ENCODE peak calls at places on chromosomes 4 and X, in seven cellular contexts. B, C, P, N, M, A and E are unnamed samples.

GRCh38 chr4:39036172-39036571 is 4.0 kb upstream of the TMEM156 start:
- DNase-seq in C (no peak), N (no peak), P (no peak), A (no peak), M (no peak), B (no peak), E (no peak)

GRCh38 chr4:33512397-33512796 is 2731.9 kb downstream of the ARAP2 start:
- DNase-seq in C (no peak), P (peak), B (no peak), M (no peak), N (no peak), A (no peak), E (no peak)

GRCh38 chr4:76499461-76499860 is 64.4 kb downstream of the SHROOM3 start:
- DNase-seq in B (no peak), C (no peak), N (no peak), A (no peak), M (no peak), P (no peak), E (no peak)

GRCh38 chrX:153477039-153477438 is 6.7 kb upstream of the HAUS7 start:
- DNase-seq in B (no peak), P (no peak), C (no peak), A (no peak), M (no peak), N (no peak), E (no peak)

GRCh38 chr4:106114284-106114683 is 201.7 kb downstream of the TBCK start:
- DNase-seq in M (no peak), A (no peak), C (no peak), B (no peak), P (no peak), N (no peak), E (no peak)

GRCh38 chr4:183618681-183619080 is 40.3 kb downstream of the RWDD4 start:
- DNase-seq in P (no peak), B (no peak), C (no peak), N (no peak), A (no peak), M (no peak), E (no peak)

GRCh38 chr4:42281324-42282020 is 115.8 kb upstream of the SHISA3 start:
- DNase-seq in B (no peak), C (no peak), A (no peak), N (no peak), M (no peak), P (peak), E (no peak)

GRCh38 chr4:96630839-96631238 is 790.9 kb downstream of the PDHA2 start:
- DNase-seq in P (no peak), N (no peak), A (no peak), C (no peak), M (no peak), B (no peak), E (no peak)

GRCh38 chr4:128275351-128275750 is 12.3 kb downstream of the PGRMC2 start:
- DNase-seq in B (no peak), A (no peak), P (no peak), C (no peak), M (no peak), N (no peak), E (no peak)

GRCh38 chrX:49987651-49988050 is 65.3 kb downstream of the CLCN5 start:
- DNase-seq in P (no peak), N (no peak), C (no peak), B (no peak), M (no peak), A (no peak), E (no peak)

GRCh38 chrX:12007881-12008280 is 130.4 kb upstream of the FRMPD4 start:
- DNase-seq in M (no peak), B (peak), N (no peak), P (no peak), C (no peak), A (no peak), E (no peak)

GRCh38 chr4:142548491-142548890 is 297.6 kb downstream of the INPP4B start:
- DNase-seq in B (no peak), P (no peak), M (no peak), N (no peak), A (no peak), C (no peak), E (no peak)

GRCh38 chr4:48041535-48042137 is 25.1 kb downstream of the NIPAL1 start:
- DNase-seq in A (no peak), N (peak), C (no peak), P (no peak), B (no peak), M (no peak), E (no peak)

GRCh38 chr4:142095886-142096605 is 459.7 kb downstream of the IL15 start:
- DNase-seq in N (no peak), M (no peak), A (no peak), P (no peak), B (peak), C (no peak), E (no peak)

GRCh38 chrX:50726296-50726695 is 87.7 kb downstream of the SHROOM4 start:
- DNase-seq in B (no peak), M (no peak), P (no peak), C (no peak), N (no peak), A (no peak), E (no peak)

GRCh38 chr4:27861381-27861787 is 1000.7 kb downstream of the STIM2 start:
- DNase-seq in P (no peak), M (no peak), A (peak), N (no peak), C (peak), B (no peak), E (no peak)

GRCh38 chr4:88690355-88690754 is 7.3 kb downstream of the NAP1L5 start:
- DNase-seq in B (no peak), A (no peak), P (no peak), M (no peak), C (no peak), N (no peak), E (no peak)

GRCh38 chr4:128056396-128056795 is 4.7 kb upstream of the LARP1B start:
- DNase-seq in B (no peak), M (no peak), C (no peak), P (no peak), A (no peak), N (no peak), E (no peak)

GRCh38 chr4:29304595-29304994 is 1415.6 kb upstream of the PCDH7 start:
- DNase-seq in A (no peak), M (no peak), B (no peak), N (no peak), P (no peak), C (no peak), E (no peak)

GRCh38 chr4:184424993-184425758 is 49.2 kb downstream of the IRF2 start:
- DNase-seq in N (no peak), C (no peak), B (no peak), P (no peak), M (no peak), A (no peak), E (no peak)

GRCh38 chr4:105050896-105051295 is 95.8 kb upstream of the TET2 start:
- DNase-seq in N (no peak), A (no peak), B (no peak), M (no peak), C (no peak), P (no peak), E (no peak)

GRCh38 chrX:39736219-39737211 is 361.2 kb downstream of the BCOR start:
- DNase-seq in B (peak), A (no peak), M (peak), N (peak), P (no peak), C (peak), E (peak)

GRCh38 chrX:126658447-126658846 is 105.8 kb upstream of the DCAF12L1 start:
- DNase-seq in M (no peak), C (no peak), N (no peak), B (no peak), A (no peak), P (no peak), E (no peak)

GRCh38 chr4:164949448-164950118 is 27.9 kb downstream of the TRIM61 start:
- DNase-seq in N (no peak), M (no peak), C (no peak), P (no peak), B (no peak), A (no peak), E (no peak)

GRCh38 chr4:123977623-123978022 is 581.0 kb downstream of the SPRY1 start:
- DNase-seq in P (no peak), N (no peak), C (no peak), A (no peak), M (no peak), B (no peak), E (no peak)

GRCh38 chr4:54585321-54586000 is 72.3 kb upstream of the KIT start:
- DNase-seq in M (no peak), C (no peak), B (no peak), N (no peak), A (no peak), P (no peak), E (no peak)

GRCh38 chr4:159358226-159358625 is 255.3 kb downstream of the RAPGEF2 start:
- DNase-seq in B (no peak), P (no peak), A (no peak), M (no peak), C (no peak), N (no peak), E (no peak)
- TF ChIP-seq POLR2A in B (no peak), P (no peak), A (no peak), M (no peak), C (no peak), N (no peak), E (no peak)

GRCh38 chr4:151657896-151658295 is 102.9 kb downstream of the GATB start:
- DNase-seq in N (no peak), P (no peak), A (no peak), B (no peak), C (no peak), M (no peak), E (no peak)

GRCh38 chr4:151661873-151662272 is 98.9 kb downstream of the GATB start:
- DNase-seq in P (no peak), M (no peak), A (no peak), C (no peak), N (no peak), B (no peak), E (no peak)

GRCh38 chr4:151658959-151659593 is 101.7 kb downstream of the GATB start:
- DNase-seq in M (no peak), P (no peak), C (no peak), A (no peak), N (no peak), B (no peak), E (no peak)

GRCh38 chr4:151660676-151661075 is 100.1 kb downstream of the GATB start:
- DNase-seq in M (no peak), N (no peak), C (no peak), P (no peak), B (no peak), A (no peak), E (no peak)

GRCh38 chr4:151659631-151660030 is 101.2 kb downstream of the GATB start:
- DNase-seq in N (no peak), P (no peak), A (no peak), C (no peak), M (no peak), B (no peak), E (no peak)
- TF ChIP-seq EP300 in N (no peak), P (no peak), A (no peak), C (no peak), M (no peak), B (no peak), E (no peak)

GRCh38 chrX:97314348-97314747 is 430.6 kb downstream of the RPA4 start:
- DNase-seq in A (no peak), M (no peak), N (no peak), C (no peak), P (no peak), B (no peak), E (no peak)

GRCh38 chrX:97320305-97320704 is 436.6 kb downstream of the RPA4 start:
- DNase-seq in M (no peak), B (no peak), P (no peak), C (no peak), N (no peak), A (no peak), E (no peak)

GRCh38 chrX:97310373-97310772 is 426.7 kb downstream of the RPA4 start:
- DNase-seq in P (no peak), C (no peak), B (no peak), A (peak), M (no peak), N (no peak), E (no peak)

GRCh38 chrX:97311066-97311778 is 427.5 kb downstream of the RPA4 start:
- DNase-seq in N (no peak), P (no peak), B (no peak), A (no peak), M (no peak), C (no peak), E (no peak)

DNA sequence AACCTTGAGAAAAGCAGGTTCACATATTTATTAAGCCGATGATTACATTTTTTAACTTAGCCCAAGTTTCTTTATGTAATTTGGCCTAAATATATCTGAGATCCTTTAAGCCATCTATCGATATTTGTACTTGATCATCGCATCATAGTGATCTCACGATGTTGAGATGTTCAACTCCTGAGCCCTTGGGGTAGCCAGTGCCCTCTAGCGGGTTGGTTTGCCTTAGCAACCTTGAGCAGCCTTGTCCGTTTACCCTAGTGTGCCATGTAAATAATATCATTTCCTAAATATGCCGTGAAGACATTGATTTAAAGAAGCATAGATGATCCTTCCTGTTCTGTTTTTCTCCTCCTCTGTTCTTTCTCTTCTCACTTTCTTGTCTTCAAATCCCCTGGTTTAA is 432.2 kb downstream of the RPA4 start:
- DNase-seq in M (no peak), C (no peak), N (no peak), P (no peak), A (peak), B (no peak), E (no peak)
- TF ChIP-seq CTCF in M (no peak), C (no peak), N (no peak), P (peak), A (peak), B (peak), E (no peak)

GRCh38 chr4:145101091-145101490 is 3.0 kb downstream of the ABCE1 start:
- DNase-seq in N (no peak), C (no peak), P (no peak), B (no peak), M (no peak), A (no peak), E (no peak)

GRCh38 chr4:145099653-145100052 is 1.5 kb downstream of the ABCE1 start:
- DNase-seq in B (no peak), M (no peak), A (no peak), N (no peak), C (no peak), P (no peak), E (no peak)

GRCh38 chr4:145098675-145099037 is 545 bp downstream of the ABCE1 start:
- DNase-seq in B (peak), P (no peak), A (no peak), C (no peak), M (no peak), N (peak), E (no peak)

GRCh38 chr4:145097331-145097820 is 620 bp downstream of the ANAPC10 start:
- DNase-seq in A (no peak), M (no peak), P (no peak), C (no peak), B (no peak), N (no peak), E (no peak)

GRCh38 chr4:145097821-145098674 is at the start of the genes ABCE1 and ANAPC10:
- DNase-seq in P (peak), A (peak), C (peak), B (peak), N (peak), M (peak), E (peak)
- TF ChIP-seq POLR2A in P (peak), A (peak), C (no peak), B (peak), N (peak), M (no peak), E (no peak)

GRCh38 chrX:107673933-107674479 is 45.7 kb downstream of the PRPS1 start:
- DNase-seq in B (no peak), N (peak), C (peak), P (peak), A (no peak), M (peak), E (peak)
- TF ChIP-seq EP300 in B (no peak), N (peak), C (peak), P (peak), A (no peak), M (peak), E (peak)

GRCh38 chrX:99914676-99915075 is 495.4 kb downstream of the PCDH19 start:
- DNase-seq in M (no peak), C (no peak), B (no peak), P (no peak), A (no peak), N (no peak), E (no peak)
- TF ChIP-seq CTCF in M (no peak), C (no peak), B (no peak), P (no peak), A (no peak), N (no peak), E (no peak)

GRCh38 chr4:680565-680930 is 6.2 kb downstream of the MYL5 start:
- DNase-seq in B (no peak), C (no peak), N (peak), M (no peak), P (no peak), A (no peak), E (peak)

GRCh38 chr4:681736-682451 is 7.1 kb downstream of the SLC49A3 start:
- DNase-seq in A (no peak), M (no peak), B (no peak), P (no peak), C (peak), N (peak), E (peak)

GRCh38 chr4:679571-680083 is 5.3 kb downstream of the MYL5 start:
- DNase-seq in N (no peak), M (no peak), A (no peak), B (no peak), C (no peak), P (no peak), E (no peak)

GRCh38 chr4:680091-680490 is 5.7 kb downstream of the MYL5 start:
- DNase-seq in N (no peak), P (no peak), A (no peak), C (no peak), B (no peak), M (no peak), E (no peak)

DNA sequence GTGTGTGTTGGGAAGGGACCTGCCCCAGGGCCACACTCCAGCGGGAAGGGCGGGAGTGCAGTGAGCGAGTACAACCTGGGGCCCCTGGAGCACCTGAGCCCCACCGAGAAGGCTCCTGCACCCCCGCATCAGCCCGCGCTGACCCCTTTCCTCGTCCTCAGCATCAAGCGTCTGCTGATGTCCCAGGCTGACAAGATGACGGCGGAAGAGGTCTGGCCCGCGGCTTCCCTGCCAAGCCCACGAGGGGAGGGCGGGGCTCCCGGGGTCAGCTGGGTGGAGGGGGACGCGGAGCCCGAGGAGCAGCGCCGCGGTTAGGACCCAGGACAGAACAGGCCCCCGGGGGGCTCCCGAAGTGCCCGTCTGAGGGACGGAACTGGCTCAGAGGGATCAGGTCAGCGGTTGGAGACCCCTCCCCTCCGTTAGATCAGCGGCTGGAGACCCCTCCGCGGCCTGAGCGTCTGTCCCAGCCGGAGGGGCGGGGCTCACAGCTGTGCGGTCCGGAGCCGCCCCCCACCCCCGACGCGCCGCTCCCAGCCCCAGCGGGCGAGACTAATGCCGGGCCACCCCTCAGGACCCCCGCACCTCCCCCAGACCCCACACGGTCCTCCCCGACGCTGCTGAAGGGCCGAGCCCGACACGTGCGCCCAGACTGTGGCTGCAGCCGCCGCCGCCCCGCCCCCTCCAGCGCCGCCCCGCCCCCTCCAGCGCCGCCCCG is 6.7 kb downstream of the MYL5 start:
- DNase-seq in N (peak), P (no peak), M (no peak), C (peak), A (no peak), B (no peak), E (peak)
- TF ChIP-seq POLR2A in N (peak), P (no peak), M (no peak), C (no peak), A (no peak), B (no peak), E (no peak)

GRCh38 chr4:126338572-126338971 is 1023.8 kb downstream of the FAT4 start:
- DNase-seq in N (no peak), C (no peak), A (no peak), M (no peak), B (no peak), P (no peak), E (no peak)
- TF ChIP-seq EP300 in N (no peak), C (no peak), A (no peak), M (no peak), B (no peak), P (no peak), E (no peak)

GRCh38 chr4:150255610-150256580 is 177.7 kb downstream of the DCLK2 start:
- DNase-seq in N (no peak), M (no peak), P (no peak), C (no peak), B (no peak), A (no peak), E (no peak)

GRCh38 chr4:150257338-150257737 is 179.1 kb downstream of the DCLK2 start:
- DNase-seq in B (no peak), P (no peak), A (no peak), N (peak), M (no peak), C (no peak), E (no peak)

GRCh38 chr4:150258569-150258968 is 180.3 kb downstream of the DCLK2 start:
- DNase-seq in P (no peak), C (no peak), B (no peak), M (no peak), A (no peak), N (no peak), E (no peak)

GRCh38 chr4:150253965-150254364 is 175.7 kb downstream of the DCLK2 start:
- DNase-seq in P (no peak), A (no peak), M (no peak), C (no peak), N (no peak), B (no peak), E (no peak)

GRCh38 chr4:150256841-150257273 is 178.6 kb downstream of the DCLK2 start:
- DNase-seq in N (peak), A (peak), B (no peak), P (no peak), C (no peak), M (no peak), E (no peak)
- TF ChIP-seq CTCF in N (no peak), A (no peak), B (no peak), P (no peak), C (no peak), M (no peak), E (no peak)